ENCODE peak calls at places on chromosomes 3 and 15, in six cellular contexts. L is tibial nerve; M is hepatocyte; W is adrenal gland; S is naive thymus-derived CD4-positive, alpha-beta T cell; E is kidney. N is an unnamed sample.

GRCh38 chr3:190345027-190345821 is 23.0 kb upstream of the CLDN1 start:
- DNase-seq in L (no peak), M (peak; percentile 49), W (peak; percentile 60), S (no peak), E (no peak), N (peak; percentile 84)

GRCh38 chr15:49131403-49131802 is 24.0 kb downstream of the COPS2 start:
- DNase-seq in L (no peak), M (no peak), W (no peak), S (no peak), E (no peak), N (no peak)

GRCh38 chr3:169686278-169686677 is 22.8 kb upstream of the MECOM start:
- DNase-seq in L (no peak), M (no peak), W (no peak), S (no peak), E (no peak), N (no peak)

GRCh38 chr3:15330031-15330596 is 2.3 kb downstream of the SH3BP5 start:
- DNase-seq in L (peak; percentile 90), M (peak; percentile 40), W (peak; percentile 85), S (no peak), E (no peak), N (peak; percentile 30)

GRCh38 chr3:167305340-167305739 is 74.8 kb downstream of the ZBBX start:
- DNase-seq in L (no peak), M (no peak), W (no peak), S (no peak), E (no peak), N (no peak)

GRCh38 chr15:44713006-44713966 is 2.0 kb downstream of the B2M start:
- DNase-seq in L (no peak), M (no peak), W (no peak), S (peak; percentile 29), E (no peak), N (no peak)

GRCh38 chr3:152290374-152290773 is 21.6 kb downstream of the MBNL1 start:
- DNase-seq in L (no peak), M (no peak), W (no peak), S (no peak), E (no peak), N (no peak)

GRCh38 chr15:92525758-92526245 is 129.8 kb downstream of the FAM174B start:
- DNase-seq in L (no peak), M (no peak), W (no peak), S (no peak), E (no peak), N (no peak)

GRCh38 chr15:70480196-70480856 is 283.0 kb downstream of the UACA start:
- DNase-seq in L (no peak), M (no peak), W (no peak), S (no peak), E (no peak), N (no peak)

GRCh38 chr3:188554404-188554803 is 400.4 kb downstream of the LPP start:
- DNase-seq in L (no peak), M (no peak), W (peak; percentile 23), S (no peak), E (no peak), N (no peak)

GRCh38 chr15:47349179-47349578 is 368.1 kb upstream of the SEMA6D start:
- DNase-seq in L (no peak), M (no peak), W (no peak), S (no peak), E (no peak), N (no peak)

GRCh38 chr15:69398541-69398940 is 15.6 kb upstream of the KIF23 start:
- DNase-seq in L (no peak), M (no peak), W (no peak), S (no peak), E (no peak), N (no peak)

GRCh38 chr3:128994173-128994512 is 267 bp upstream of the CFAP92 start:
- DNase-seq in L (no peak), M (no peak), W (no peak), S (no peak), E (no peak), N (no peak)

GRCh38 chr15:63971427-63971805 is 74.9 kb downstream of the DAPK2 start:
- DNase-seq in L (no peak), M (no peak), W (no peak), S (no peak), E (peak; percentile 60), N (no peak)

GRCh38 chr3:17411157-17411877 is 331.1 kb downstream of the TBC1D5 start:
- DNase-seq in L (no peak), M (no peak), W (no peak), S (no peak), E (no peak), N (no peak)

GRCh38 chr3:85592256-85592655 is 633.5 kb downstream of the CADM2 start:
- DNase-seq in L (no peak), M (no peak), W (no peak), S (no peak), E (no peak), N (no peak)

GRCh38 chr15:43958894-43959330 is 132.1 kb downstream of the WDR76 start:
- DNase-seq in L (no peak), M (no peak), W (no peak), S (no peak), E (no peak), N (no peak)

GRCh38 chr3:40088527-40089170 is 220.9 kb upstream of the EIF1B start:
- DNase-seq in L (no peak), M (no peak), W (no peak), S (no peak), E (no peak), N (no peak)

GRCh38 chr3:49628249-49628648 is 45.9 kb upstream of the APEH start:
- DNase-seq in L (no peak), M (no peak), W (no peak), S (no peak), E (no peak), N (no peak)

GRCh38 chr15:80834906-80835305 is 55.7 kb downstream of the CEMIP start:
- DNase-seq in L (no peak), M (no peak), W (no peak), S (no peak), E (no peak), N (no peak)

GRCh38 chr3:88725440-88725839 is 382.0 kb upstream of the EPHA3 start:
- DNase-seq in L (no peak), M (no peak), W (no peak), S (no peak), E (no peak), N (no peak)

GRCh38 chr3:178875157-178875556 is 196.5 kb downstream of the ZMAT3 start:
- DNase-seq in L (no peak), M (no peak), W (no peak), S (no peak), E (no peak), N (no peak)

GRCh38 chr15:45187894-45188830 is at the start of gene SHF:
- DNase-seq in L (peak; percentile 40), M (peak; percentile 87), W (no peak), S (peak; percentile 58), E (peak; percentile 87), N (no peak)

GRCh38 chr3:64686446-64686908 is 1.3 kb downstream of the ADAMTS9 start:
- DNase-seq in L (no peak), M (peak; percentile 72), W (peak; percentile 70), S (no peak), E (no peak), N (peak; percentile 31)

GRCh38 chr15:80110920-80111319 is 41.9 kb upstream of the FAH start:
- DNase-seq in L (no peak), M (no peak), W (no peak), S (no peak), E (no peak), N (no peak)

GRCh38 chr3:178201714-178202113 is 334.5 kb upstream of the KCNMB2 start:
- DNase-seq in L (no peak), M (no peak), W (no peak), S (no peak), E (no peak), N (no peak)

GRCh38 chr3:158679547-158680000 is 7.1 kb upstream of the LXN start:
- DNase-seq in L (no peak), M (no peak), W (no peak), S (no peak), E (no peak), N (no peak)

GRCh38 chr3:136612512-136612911 is 139.7 kb downstream of the STAG1 start:
- DNase-seq in L (no peak), M (no peak), W (no peak), S (no peak), E (no peak), N (no peak)

GRCh38 chr3:149020839-149021252 is 29.5 kb downstream of the GYG1 start:
- DNase-seq in L (no peak), M (no peak), W (no peak), S (no peak), E (no peak), N (no peak)
- H3K4me3 ChIP-seq in L (no peak overlapping the region), M (no peak overlapping the region), W (no peak overlapping the region), S (no peak overlapping the region), E (no peak overlapping the region), N (no peak overlapping the region)

DNA sequence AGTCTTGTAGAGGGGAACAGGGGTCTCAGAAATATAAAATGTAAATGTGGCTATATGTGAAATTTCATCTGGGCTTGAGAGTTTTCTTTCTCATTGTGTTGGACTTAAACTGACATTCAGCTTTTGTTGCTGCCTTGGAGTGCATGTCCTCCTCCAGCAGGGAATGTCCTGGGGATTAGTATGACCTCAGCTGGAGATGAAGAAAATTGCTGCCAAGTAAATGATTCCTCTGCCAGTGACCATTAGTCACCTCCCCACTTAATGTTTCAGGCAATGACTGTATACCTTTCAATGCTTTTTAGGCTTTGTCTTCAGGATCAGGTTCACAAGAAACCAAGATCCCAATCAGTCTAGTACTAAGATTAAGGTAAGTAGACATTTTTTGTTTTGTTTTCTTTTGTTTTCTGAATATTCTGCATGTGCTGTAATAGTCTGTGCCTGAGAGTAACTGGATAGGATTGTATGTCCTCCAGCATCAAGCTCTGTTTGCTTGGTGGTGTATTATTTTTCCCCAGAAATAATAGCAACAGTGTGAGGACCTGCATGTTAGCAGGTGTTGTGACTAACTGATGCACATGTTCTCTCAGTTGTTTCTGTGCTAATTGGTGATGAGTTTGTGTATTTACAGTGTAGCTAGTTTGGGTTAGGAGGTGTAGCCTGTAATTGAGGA is 18.1 kb upstream of the SLC22A13 start:
- DNase-seq in L (peak; percentile 34), M (peak; percentile 26), W (peak; percentile 76), S (no peak), E (no peak), N (no peak)
- H3K27ac ChIP-seq in L (no peak overlapping the region), M (no peak overlapping the region), W (no peak overlapping the region), S (no peak overlapping the region), E (no peak overlapping the region), N (no peak overlapping the region)

GRCh38 chr3:46962427-46962826 is 14.1 kb downstream of the CCDC12 start:
- DNase-seq in L (no peak), M (no peak), W (no peak), S (no peak), E (no peak), N (no peak)
- H3K4me1 ChIP-seq in L (peaks cover 37% of the 10 kb centered on the region), M (peaks cover 66% of the 10 kb centered on the region), W (peaks cover 34% of the 10 kb centered on the region), S (peaks cover 47% of the 10 kb centered on the region), E (peaks cover 52% of the 10 kb centered on the region), N (peaks cover 75% of the 10 kb centered on the region)

DNA sequence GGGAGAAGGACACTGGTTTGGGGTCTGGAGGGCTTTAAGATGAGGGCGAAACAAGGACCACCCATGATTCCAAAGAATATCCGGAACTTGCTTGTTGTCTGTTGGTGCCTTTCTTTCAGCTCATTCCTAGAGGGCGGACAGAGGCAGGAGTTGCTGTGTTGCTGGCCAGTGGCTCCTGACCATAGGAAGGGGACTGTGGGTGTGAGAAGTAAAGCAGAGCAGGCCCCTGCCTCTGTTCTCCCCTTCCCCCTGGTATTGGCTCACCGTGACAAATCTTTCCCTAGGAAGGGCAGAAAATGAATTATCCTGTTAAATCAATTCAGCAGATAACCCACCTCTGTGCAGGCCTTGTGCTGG is 89.1 kb downstream of the LIPC start:
- DNase-seq in L (no peak), M (no peak), W (no peak), S (no peak), E (no peak), N (no peak)
- H3K4me3 ChIP-seq in L (no peak overlapping the region), M (no peak overlapping the region), W (no peak overlapping the region), S (no peak overlapping the region), E (no peak overlapping the region), N (no peak overlapping the region)